ENCODE peak calls at places on chromosome 1, in nine cellular contexts. B is SW 1271; T is hepatocyte; A is GM23248; O is DMS53; V is activated CD8-positive, alpha-beta memory T cell treated with anti-CD3 and anti-CD28 coated beads for 4 hours; S is NCI-H774; X is fibroblast of lung; I is stimulated activated CD4-positive, alpha-beta T cell treated with anti-CD3 and anti-CD28 coated beads, TNF-alpha, amount 100 ng/mL, for 24 hours. J is an unnamed sample.
A peak's percentile ranks its signal among the peaks of the same experiment; 100 is the strongest.

GRCh38 chr1:182217071-182217470 is 155.6 kb upstream of the ZNF648 start:
- DNase-seq in B (no peak), T (no peak), A (peak; percentile 88), O (no peak), V (no peak), S (no peak), X (no peak), I (no peak), J (no peak)

GRCh38 chr1:161784963-161785362 is 18.8 kb downstream of the ATF6 start:
- DNase-seq in B (no peak), T (no peak), A (peak; percentile 12), O (no peak), V (no peak), S (no peak), X (no peak), I (no peak), J (no peak)

GRCh38 chr1:195054217-195054687 is 1554.0 kb downstream of the KCNT2 start:
- DNase-seq in B (no peak), T (no peak), A (no peak), O (no peak), V (no peak), S (no peak), X (no peak), I (no peak), J (no peak)

GRCh38 chr1:62237361-62237760 is 42.7 kb downstream of the L1TD1 start:
- DNase-seq in B (no peak), T (no peak), A (peak; percentile 54), O (no peak), V (no peak), S (no peak), X (no peak), I (no peak), J (no peak)

GRCh38 chr1:195122497-195122896 is 1485.7 kb downstream of the KCNT2 start:
- DNase-seq in B (no peak), T (no peak), A (no peak), O (no peak), V (no peak), S (no peak), X (no peak), I (no peak), J (no peak)

GRCh38 chr1:62025892-62026291 is 168.8 kb upstream of the L1TD1 start:
- DNase-seq in B (no peak), T (no peak), A (no peak), O (no peak), V (no peak), S (no peak), X (no peak), I (no peak), J (no peak)

GRCh38 chr1:184930645-184931044 is 43.7 kb downstream of the NIBAN1 start:
- DNase-seq in B (no peak), T (no peak), A (no peak), O (peak; percentile 42), V (no peak), S (no peak), X (no peak), I (no peak), J (no peak)

GRCh38 chr1:212964102-212964501 is 13.8 kb downstream of the VASH2 start:
- DNase-seq in B (no peak), T (no peak), A (no peak), O (no peak), V (no peak), S (no peak), X (no peak), I (no peak), J (no peak)